ENCODE peak calls at places on chromosomes 11 and 22, in seven cellular contexts. H is hypothalamus; W is naive thymus-derived CD8-positive, alpha-beta T cell; F is cardiac muscle cell; I is fibroblast of pulmonary artery; T is A549; K is GM04504. L is an unnamed sample.

GRCh38 chr11:29120329-29120695 is 896.5 kb downstream of the KCNA4 start:
- DNase-seq in H (no peak), W (no peak), F (no peak), I (no peak), T (no peak), K (no peak), L (no peak)

GRCh38 chr11:10807629-10808552 is 835 bp downstream of the EIF4G2 start:
- DNase-seq in H (no peak), W (peak), F (peak), I (peak), T (peak), K (peak), L (no peak)

GRCh38 chr11:124481365-124482323 is 36.1 kb upstream of the OR8B8 start:
- DNase-seq in H (no peak), W (no peak), F (peak), I (peak), T (peak), K (no peak), L (no peak)

GRCh38 chr11:19605500-19606371 is 106.9 kb upstream of the NAV2 start:
- DNase-seq in H (no peak), W (no peak), F (no peak), I (peak), T (no peak), K (peak), L (no peak)

GRCh38 chr11:61133145-61133544 is 28.1 kb downstream of the VPS37C start:
- DNase-seq in H (no peak), W (no peak), F (no peak), I (no peak), T (no peak), K (no peak), L (no peak)

GRCh38 chr22:16917144-16918003 is 90.6 kb downstream of the GAB4 start:
- DNase-seq in H (no peak), W (peak), F (peak), I (peak), T (peak), K (peak), L (no peak)

GRCh38 chr11:16669799-16670415 is 68.5 kb upstream of the C11orf58 start:
- DNase-seq in H (no peak), W (no peak), F (no peak), I (peak), T (peak), K (no peak), L (no peak)

GRCh38 chr11:107562647-107563208 is 2.8 kb downstream of the ALKBH8 start:
- DNase-seq in H (no peak), W (no peak), F (no peak), I (peak), T (peak), K (no peak), L (no peak)

GRCh38 chr11:108632041-108632440 is 32.8 kb upstream of the DDX10 start:
- DNase-seq in H (no peak), W (no peak), F (no peak), I (no peak), T (no peak), K (no peak), L (no peak)

GRCh38 chr11:64918056-64918455 is 1.0 kb upstream of the ATG2A start:
- DNase-seq in H (no peak), W (no peak), F (peak), I (peak), T (peak), K (no peak), L (no peak)

GRCh38 chr11:45904309-45904915 is 2.7 kb downstream of the FREY1 start:
- DNase-seq in H (no peak), W (no peak), F (no peak), I (no peak), T (no peak), K (no peak), L (no peak)

GRCh38 chr11:16960250-16960649 is 54.0 kb downstream of the PLEKHA7 start:
- DNase-seq in H (no peak), W (no peak), F (no peak), I (no peak), T (no peak), K (no peak), L (no peak)

GRCh38 chr11:57482782-57483569 is 22.6 kb downstream of the RTN4RL2 start:
- DNase-seq in H (no peak), W (peak), F (peak), I (no peak), T (peak), K (no peak), L (no peak)

GRCh38 chr11:116481126-116481644 is 291.6 kb downstream of the BUD13 start:
- DNase-seq in H (no peak), W (no peak), F (no peak), I (no peak), T (no peak), K (no peak), L (no peak)

GRCh38 chr11:911031-911889 is 650 bp upstream of the CHID1 start:
- DNase-seq in H (no peak), W (peak), F (peak), I (peak), T (peak), K (no peak), L (no peak)

GRCh38 chr11:131033151-131033651 is 116.9 kb upstream of the SNX19 start:
- DNase-seq in H (no peak), W (no peak), F (no peak), I (peak), T (peak), K (peak), L (no peak)

GRCh38 chr11:8593455-8593854 is 573 bp downstream of the STK33 start:
- DNase-seq in H (no peak), W (no peak), F (no peak), I (no peak), T (no peak), K (no peak), L (no peak)

GRCh38 chr11:10716543-10717259 is 23.1 kb upstream of the IRAG1 start:
- DNase-seq in H (no peak), W (no peak), F (no peak), I (no peak), T (no peak), K (no peak), L (no peak)

GRCh38 chr11:61041755-61042518 is 60.4 kb upstream of the CD5 start:
- DNase-seq in H (no peak), W (peak), F (peak), I (peak), T (peak), K (no peak), L (peak)

GRCh38 chr22:20239063-20239950 is 28.8 kb downstream of the RTN4R start:
- DNase-seq in H (no peak), W (no peak), F (no peak), I (peak), T (no peak), K (no peak), L (no peak)

GRCh38 chr11:118911113-118911879 is 14.4 kb downstream of the BCL9L start:
- DNase-seq in H (no peak), W (no peak), F (no peak), I (no peak), T (peak), K (no peak), L (no peak)

GRCh38 chr11:32333335-32333991 is 101.9 kb downstream of the WT1 start:
- DNase-seq in H (no peak), W (no peak), F (peak), I (peak), T (peak), K (peak), L (no peak)

GRCh38 chr11:56876621-56877312 is 111.9 kb upstream of the OR5AK2 start:
- DNase-seq in H (no peak), W (no peak), F (no peak), I (peak), T (peak), K (peak), L (no peak)